ENCODE peak calls at places on chromosomes 3 and 15, in six cellular contexts. V is Ammon's horn; G is GM12891; H is naive thymus-derived CD8-positive, alpha-beta T cell; I is hepatic stellate cell; M is CD8-positive, alpha-beta memory T cell. L is an unnamed sample.
A peak's percentile ranks its signal among the peaks of the same experiment; 100 is the strongest.

GRCh38 chr3:106345353-106346027 is 476.7 kb upstream of the CBLB start:
- DNase-seq in V (no peak), I (peak; percentile 37), M (no peak), H (no peak), G (no peak), L (peak; percentile 99)

GRCh38 chr3:108180214-108180613 is 42.0 kb downstream of the IFT57 start:
- DNase-seq in V (no peak), M (no peak), H (no peak), G (no peak), I (no peak), L (peak; percentile 56)

GRCh38 chr3:54104084-54104483 is 18.3 kb upstream of the CACNA2D3 start:
- DNase-seq in G (no peak), I (no peak), H (no peak), M (no peak), V (no peak), L (no peak)

GRCh38 chr3:31253782-31254181 is 278.9 kb upstream of the STT3B start:
- DNase-seq in H (no peak), I (no peak), V (no peak), G (no peak), M (no peak), L (no peak)

GRCh38 chr3:134320749-134321148 is 53.5 kb downstream of the AMOTL2 start:
- DNase-seq in G (no peak), H (no peak), I (no peak), V (no peak), M (no peak), L (peak; percentile 51)

GRCh38 chr15:40053234-40054055 is 14.5 kb upstream of the SRP14 start:
- DNase-seq in V (no peak), G (no peak), I (no peak), H (no peak), M (no peak), L (no peak)

GRCh38 chr15:40151991-40152390 is 8.9 kb upstream of the BUB1B start:
- DNase-seq in V (no peak), H (no peak), M (no peak), G (no peak), I (no peak), L (no peak)

GRCh38 chr3:14031271-14031670 is 93.4 kb downstream of the CHCHD4 start:
- DNase-seq in M (no peak), I (no peak), V (no peak), H (no peak), G (no peak), L (peak; percentile 5)

GRCh38 chr3:156749244-156749643 is 74.9 kb downstream of the TIPARP start:
- DNase-seq in V (no peak), G (no peak), H (no peak), M (no peak), I (no peak), L (peak; percentile 18)

L was measured in EH.